ENCODE peak calls at places on chromosomes 7 and 10, in nine cellular contexts. S is pancreas, K is IMR-90, O is chondrocyte, Z is prostate gland, R is H9, N is fibroblast of mammary gland, M is Calu3, F is progenitor cell of endocrine pancreas. P is an unnamed sample.

GRCh38 chr10:637221-637620 is 52.2 kb downstream of the DIP2C start:
- DNase-seq in S (no peak), K (no peak), O (no peak), Z (no peak), R (no peak), N (no peak), M (no peak), F (no peak), P (no peak)

GRCh38 chr7:123594813-123595241 is 6.8 kb upstream of the ASB15 start:
- DNase-seq in S (no peak), K (no peak), O (no peak), Z (no peak), R (peak), N (no peak), M (peak), F (peak), P (no peak)

GRCh38 chr10:99548041-99548530 is 15.3 kb downstream of the NKX2-3 start:
- DNase-seq in S (no peak), K (peak), O (no peak), Z (no peak), R (peak), N (peak), M (no peak), F (no peak), P (no peak)

GRCh38 chr10:5611899-5612680 is 54.3 kb downstream of the ASB13 start:
- DNase-seq in S (no peak), K (no peak), O (peak), Z (no peak), R (no peak), N (no peak), M (peak), F (no peak), P (no peak)

GRCh38 chr7:7178081-7178480 is 4.3 kb upstream of the C1GALT1 start:
- DNase-seq in S (no peak), K (no peak), O (no peak), Z (no peak), R (no peak), N (no peak), M (no peak), F (no peak), P (no peak)

GRCh38 chr10:14815681-14816080 is 22.2 kb downstream of the CDNF start:
- DNase-seq in S (no peak), K (peak), O (no peak), Z (no peak), R (no peak), N (peak), M (no peak), F (no peak), P (no peak)

GRCh38 chr7:148084138-148084537 is 506.4 kb upstream of the C7orf33 start:
- DNase-seq in S (no peak), K (peak), O (no peak), Z (peak), R (peak), N (peak), M (peak), F (peak), P (no peak)

GRCh38 chr10:61900829-61901783 is at the start of gene ARID5B:
- DNase-seq in S (no peak), K (peak), O (no peak), Z (peak), R (peak), N (peak), M (peak), F (no peak), P (no peak)

GRCh38 chr7:148575640-148576411 is 14.7 kb upstream of the C7orf33 start:
- DNase-seq in S (peak), K (peak), O (no peak), Z (peak), R (peak), N (peak), M (peak), F (peak), P (peak)

GRCh38 chr10:3196971-3197353 is 24.4 kb upstream of the PITRM1 start:
- DNase-seq in S (no peak), K (no peak), O (no peak), Z (no peak), R (no peak), N (no peak), M (no peak), F (no peak), P (no peak)

GRCh38 chr7:1331026-1331425 is 98.4 kb downstream of the UNCX start:
- DNase-seq in S (no peak), K (no peak), O (no peak), Z (no peak), R (no peak), N (no peak), M (no peak), F (no peak), P (no peak)

GRCh38 chr7:158524749-158525635 is 62.6 kb downstream of the PTPRN2 start:
- DNase-seq in S (no peak), K (no peak), O (peak), Z (no peak), R (no peak), N (no peak), M (no peak), F (no peak), P (no peak)

GRCh38 chr7:108134486-108134885 is 4.3 kb upstream of the LAMB4 start:
- DNase-seq in S (no peak), K (no peak), O (no peak), Z (no peak), R (no peak), N (no peak), M (no peak), F (no peak), P (no peak)

GRCh38 chr10:75530337-75530736 is 98.9 kb downstream of the LRMDA start:
- DNase-seq in S (no peak), K (no peak), O (no peak), Z (no peak), R (no peak), N (peak), M (peak), F (no peak), P (no peak)

GRCh38 chr10:29849886-29850285 is 209.5 kb downstream of the JCAD start:
- DNase-seq in S (no peak), K (peak), O (no peak), Z (no peak), R (no peak), N (no peak), M (no peak), F (no peak), P (no peak)

GRCh38 chr7:131272086-131272485 is 55.6 kb upstream of the MKLN1 start:
- DNase-seq in S (no peak), K (no peak), O (no peak), Z (no peak), R (no peak), N (no peak), M (no peak), F (no peak), P (no peak)

GRCh38 chr7:38178004-38178694 is at the start of gene STARD3NL:
- DNase-seq in S (peak), K (peak), O (peak), Z (peak), R (peak), N (peak), M (peak), F (peak), P (peak)

GRCh38 chr10:132915411-132915810 is 27.0 kb downstream of the CFAP46 start:
- DNase-seq in S (peak), K (no peak), O (peak), Z (no peak), R (no peak), N (no peak), M (no peak), F (no peak), P (no peak)

GRCh38 chr7:27066148-27066547 is 29.7 kb downstream of the HOXA1 start:
- DNase-seq in S (no peak), K (peak), O (no peak), Z (no peak), R (no peak), N (peak), M (no peak), F (no peak), P (no peak)

GRCh38 chr7:43669286-43670081 is 59.8 kb downstream of the COA1 start:
- DNase-seq in S (no peak), K (no peak), O (no peak), Z (no peak), R (peak), N (peak), M (peak), F (no peak), P (no peak)

GRCh38 chr7:26449175-26450165 is 157.8 kb downstream of the SNX10 start:
- DNase-seq in S (no peak), K (peak), O (no peak), Z (no peak), R (no peak), N (peak), M (peak), F (no peak), P (no peak)

GRCh38 chr7:155645652-155646051 is 1.2 kb downstream of the RBM33 start:
- DNase-seq in S (no peak), K (no peak), O (no peak), Z (no peak), R (no peak), N (no peak), M (no peak), F (no peak), P (no peak)
- TF ChIP-seq CTCF in S (no peak), K (no peak), O (no peak), Z (no peak), R (no peak), N (no peak), M (no peak), F (no peak), P (no peak)

GRCh38 chr10:18599392-18599791 is 52.0 kb downstream of the NSUN6 start:
- DNase-seq in S (no peak), K (no peak), O (no peak), Z (no peak), R (no peak), N (no peak), M (no peak), F (no peak), P (no peak)

GRCh38 chr10:18594574-18595156 is 56.7 kb downstream of the NSUN6 start:
- DNase-seq in S (no peak), K (no peak), O (no peak), Z (no peak), R (peak), N (peak), M (peak), F (no peak), P (no peak)
- TF ChIP-seq CTCF in S (no peak), K (peak), O (peak), Z (no peak), R (peak), N (peak), M (no peak), F (peak), P (no peak)

GRCh38 chr7:88111136-88111748 is 108.6 kb downstream of the SRI start:
- DNase-seq in S (no peak), K (peak), O (no peak), Z (no peak), R (no peak), N (peak), M (no peak), F (no peak), P (no peak)
- TF ChIP-seq CTCF in S (no peak), K (peak), O (peak), Z (no peak), R (peak), N (peak), M (no peak), F (peak), P (peak)

GRCh38 chr10:13470270-13470669 is 58.5 kb downstream of the BEND7 start:
- DNase-seq in S (no peak), K (no peak), O (no peak), Z (no peak), R (no peak), N (no peak), M (no peak), F (no peak), P (no peak)
- TF ChIP-seq CTCF in S (no peak), K (no peak), O (peak), Z (no peak), R (peak), N (peak), M (no peak), F (peak), P (no peak)

GRCh38 chr10:104641150-104642000 is at the start of gene SORCS3:
- DNase-seq in S (peak), K (no peak), O (no peak), Z (no peak), R (peak), N (no peak), M (no peak), F (no peak), P (no peak)

GRCh38 chr10:104638861-104639594 is 2.1 kb upstream of the SORCS3 start:
- DNase-seq in S (peak), K (no peak), O (no peak), Z (no peak), R (peak), N (no peak), M (no peak), F (peak), P (no peak)

GRCh38 chr10:104642001-104642270 is 846 bp downstream of the SORCS3 start:
- DNase-seq in S (no peak), K (no peak), O (no peak), Z (no peak), R (no peak), N (no peak), M (no peak), F (no peak), P (no peak)

GRCh38 chr10:104639595-104640338 is 1.3 kb upstream of the SORCS3 start:
- DNase-seq in S (no peak), K (no peak), O (no peak), Z (no peak), R (peak), N (no peak), M (no peak), F (no peak), P (no peak)

GRCh38 chr10:104640339-104641149 is 546 bp upstream of the SORCS3 start:
- DNase-seq in S (peak), K (no peak), O (no peak), Z (no peak), R (no peak), N (no peak), M (no peak), F (no peak), P (no peak)
- TF ChIP-seq CTCF in S (no peak), K (no peak), O (no peak), Z (no peak), R (no peak), N (no peak), M (no peak), F (peak), P (no peak)

DNA sequence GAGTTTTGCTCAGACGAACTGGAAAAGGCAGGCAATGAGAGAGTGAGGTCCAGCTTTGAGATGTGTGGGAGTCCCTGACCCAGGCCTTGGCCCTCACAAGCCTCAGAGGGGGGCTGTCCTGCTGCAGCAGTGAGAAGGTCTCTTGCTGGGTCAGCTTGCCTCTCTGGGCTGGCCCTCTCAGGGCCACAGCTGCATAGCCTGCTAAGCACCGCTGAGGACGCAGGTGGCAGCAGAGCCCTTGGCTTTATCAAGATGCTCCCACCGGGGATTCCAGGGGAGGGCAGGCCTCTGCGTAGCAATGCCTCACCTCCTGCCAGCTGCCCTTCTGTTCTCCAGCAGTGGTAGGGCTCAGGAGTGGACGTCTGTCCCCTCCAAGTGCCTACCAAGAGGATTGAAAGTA is 128.7 kb downstream of the COBL start:
- DNase-seq in S (no peak), K (no peak), O (no peak), Z (no peak), R (peak), N (no peak), M (no peak), F (peak), P (no peak)
- TF ChIP-seq CTCF in S (no peak), K (no peak), O (peak), Z (no peak), R (peak), N (no peak), M (no peak), F (peak), P (no peak)

DNA sequence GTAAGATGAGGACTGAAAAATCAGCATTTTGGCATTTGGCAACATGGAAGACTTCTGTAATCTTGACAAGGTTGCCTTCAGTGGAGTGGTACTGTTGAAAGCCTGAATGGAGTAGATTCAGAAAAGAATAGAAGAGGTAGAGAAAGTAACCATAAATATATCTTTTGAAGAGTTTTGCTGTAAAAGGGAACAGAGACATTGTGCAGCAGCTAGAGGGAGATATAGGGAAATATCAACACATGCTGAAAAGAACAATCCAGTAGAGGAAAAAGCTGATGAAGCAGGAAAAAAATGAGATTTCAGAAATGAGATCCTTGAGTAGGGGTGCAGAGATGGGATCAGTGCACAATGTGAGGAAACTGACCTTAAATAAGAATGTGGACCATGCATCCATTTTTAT is 60.0 kb downstream of the RAPGEF5 start:
- DNase-seq in S (no peak), K (no peak), O (no peak), Z (no peak), R (no peak), N (peak), M (no peak), F (no peak), P (no peak)
- TF ChIP-seq CTCF in S (no peak), K (peak), O (peak), Z (no peak), R (peak), N (peak), M (no peak), F (no peak), P (no peak)

GRCh38 chr7:36299882-36300341 is 89.8 kb upstream of the ANLN start:
- DNase-seq in S (no peak), K (no peak), O (no peak), Z (no peak), R (peak), N (no peak), M (no peak), F (no peak), P (no peak)
- TF ChIP-seq CTCF in S (no peak), K (no peak), O (peak), Z (no peak), R (peak), N (no peak), M (no peak), F (no peak), P (no peak)

DNA sequence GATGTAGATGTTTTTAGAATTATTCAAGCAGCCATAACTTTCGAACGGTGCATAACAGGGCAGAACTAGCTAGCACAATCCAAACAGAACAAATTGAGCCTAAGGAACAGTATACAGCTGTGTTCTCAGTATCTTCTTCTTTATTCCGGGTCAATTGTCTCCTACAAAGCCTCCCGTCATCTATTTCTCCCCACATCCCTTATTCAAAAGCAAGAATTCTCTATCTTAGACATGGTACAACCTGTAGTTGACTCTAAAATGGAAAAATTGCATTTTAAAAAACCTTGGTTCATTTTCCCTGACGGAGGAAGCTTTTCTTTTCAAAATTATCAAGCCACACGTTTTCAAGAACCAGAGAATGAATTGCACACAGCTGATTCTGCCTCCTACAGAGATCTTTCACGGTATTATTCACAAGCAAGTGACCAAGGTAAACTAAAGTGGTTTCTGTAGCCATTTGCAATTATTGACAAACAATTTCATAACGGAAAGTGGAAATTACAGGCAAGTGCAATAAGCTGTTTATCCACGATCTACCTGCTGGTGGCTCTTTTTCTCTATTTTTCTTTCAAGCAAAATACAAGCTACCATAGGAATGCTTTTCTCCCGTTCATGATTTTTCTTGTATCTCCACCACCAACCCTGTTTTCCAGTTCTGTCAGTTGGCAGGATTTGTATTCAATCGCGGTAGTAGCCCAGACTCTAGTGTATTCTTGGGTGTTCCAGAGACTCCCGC is 2.3 kb downstream of the GRM8 start:
- DNase-seq in S (no peak), K (no peak), O (no peak), Z (no peak), R (no peak), N (no peak), M (no peak), F (no peak), P (no peak)
- TF ChIP-seq CTCF in S (no peak), K (no peak), O (no peak), Z (no peak), R (no peak), N (peak), M (no peak), F (no peak), P (no peak)